ENCODE peak calls at places on chromosome X, in five cellular contexts. One of them, this sample, is unnamed.

GRCh38 chrX:45803383-45803921 is 602.8 kb upstream of the DIPK2B start:
- DNase-seq in H9: no peak
- DNase-seq in endothelial cell of umbilical vein: peak
- DNase-seq in neuronal stem cell: no peak
- DNase-seq in mesenchymal stem cell: peak
- DNase-seq in this sample: no peak

GRCh38 chrX:33741807-33742206 is 390.3 kb downstream of the FAM47A start:
- DNase-seq in H9: peak
- DNase-seq in endothelial cell of umbilical vein: no peak
- DNase-seq in neuronal stem cell: no peak
- DNase-seq in mesenchymal stem cell: no peak
- DNase-seq in this sample: no peak

GRCh38 chrX:154334496-154334895 is 38.9 kb downstream of the TKTL1 start:
- DNase-seq in H9: no peak
- DNase-seq in endothelial cell of umbilical vein: no peak
- DNase-seq in neuronal stem cell: no peak
- DNase-seq in mesenchymal stem cell: no peak
- DNase-seq in this sample: no peak

GRCh38 chrX:23365541-23365940 is 30.9 kb downstream of the PTCHD1 start:
- DNase-seq in H9: no peak
- DNase-seq in endothelial cell of umbilical vein: no peak
- DNase-seq in neuronal stem cell: no peak
- DNase-seq in mesenchymal stem cell: no peak
- DNase-seq in this sample: no peak

GRCh38 chrX:149198980-149199732 is 305.9 kb downstream of the IDS start:
- DNase-seq in H9: no peak
- DNase-seq in endothelial cell of umbilical vein: no peak
- DNase-seq in neuronal stem cell: no peak
- DNase-seq in mesenchymal stem cell: no peak
- DNase-seq in this sample: no peak

GRCh38 chrX:38515291-38515690 is 46.1 kb upstream of the TSPAN7 start:
- DNase-seq in H9: no peak
- DNase-seq in endothelial cell of umbilical vein: no peak
- DNase-seq in neuronal stem cell: no peak
- DNase-seq in mesenchymal stem cell: no peak
- DNase-seq in this sample: no peak

GRCh38 chrX:56796641-56797395 is 67.8 kb downstream of the NBDY start:
- DNase-seq in H9: no peak
- DNase-seq in endothelial cell of umbilical vein: no peak
- DNase-seq in neuronal stem cell: no peak
- DNase-seq in mesenchymal stem cell: no peak
- DNase-seq in this sample: no peak

GRCh38 chrX:27815209-27815608 is 7.4 kb downstream of the MAGEB10 start:
- DNase-seq in H9: no peak
- DNase-seq in endothelial cell of umbilical vein: peak
- DNase-seq in neuronal stem cell: no peak
- DNase-seq in mesenchymal stem cell: no peak
- DNase-seq in this sample: no peak

GRCh38 chrX:109839694-109840358 is 106.8 kb upstream of the ACSL4 start:
- DNase-seq in H9: peak
- DNase-seq in endothelial cell of umbilical vein: no peak
- DNase-seq in neuronal stem cell: no peak
- DNase-seq in mesenchymal stem cell: peak
- DNase-seq in this sample: no peak

DNA sequence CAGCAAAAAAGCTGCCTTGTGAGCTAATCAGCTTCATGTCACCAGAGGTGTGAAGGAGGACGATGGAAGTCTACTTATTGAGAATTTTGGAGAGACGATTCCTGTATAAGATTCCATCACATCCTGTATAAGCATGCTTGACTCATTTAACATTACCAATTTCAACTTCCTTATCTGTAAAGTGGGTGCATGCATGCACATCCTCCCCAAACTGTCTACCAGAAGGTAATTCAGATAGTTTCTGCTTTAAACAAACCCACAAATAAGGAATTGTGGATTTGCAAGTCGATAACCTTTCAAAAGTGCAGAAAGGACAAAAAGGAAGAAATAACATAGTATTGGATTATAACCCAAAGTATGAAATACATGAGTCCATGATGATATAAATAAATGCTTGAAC is 31.1 kb downstream of the AKAP4 start:
- DNase-seq in H9: no peak
- DNase-seq in endothelial cell of umbilical vein: no peak
- DNase-seq in neuronal stem cell: no peak
- DNase-seq in mesenchymal stem cell: no peak
- DNase-seq in this sample: no peak
- H2AFZ ChIP-seq in H9: no peak
- H2AFZ ChIP-seq in endothelial cell of umbilical vein: no peak
- H2AFZ ChIP-seq in neuronal stem cell: no peak
- H2AFZ ChIP-seq in mesenchymal stem cell: no peak
- H2AFZ ChIP-seq in this sample: no peak

GRCh38 chrX:148080593-148080992 is 99.5 kb downstream of the FMR1NB start:
- DNase-seq in H9: no peak
- DNase-seq in endothelial cell of umbilical vein: no peak
- DNase-seq in neuronal stem cell: no peak
- DNase-seq in mesenchymal stem cell: no peak
- DNase-seq in this sample: no peak
- H3K4me2 ChIP-seq in H9: no peak
- H3K4me2 ChIP-seq in endothelial cell of umbilical vein: no peak
- H3K4me2 ChIP-seq in neuronal stem cell: no peak
- H3K4me2 ChIP-seq in mesenchymal stem cell: no peak
- H3K4me2 ChIP-seq in this sample: no peak

GRCh38 chrX:105477351-105477750 is 256.9 kb upstream of the TEX13A start:
- DNase-seq in H9: no peak
- DNase-seq in endothelial cell of umbilical vein: no peak
- DNase-seq in neuronal stem cell: no peak
- DNase-seq in mesenchymal stem cell: no peak
- DNase-seq in this sample: no peak
- H2AFZ ChIP-seq in H9: no peak
- H2AFZ ChIP-seq in endothelial cell of umbilical vein: no peak
- H2AFZ ChIP-seq in neuronal stem cell: no peak
- H2AFZ ChIP-seq in mesenchymal stem cell: no peak
- H2AFZ ChIP-seq in this sample: no peak

DNA sequence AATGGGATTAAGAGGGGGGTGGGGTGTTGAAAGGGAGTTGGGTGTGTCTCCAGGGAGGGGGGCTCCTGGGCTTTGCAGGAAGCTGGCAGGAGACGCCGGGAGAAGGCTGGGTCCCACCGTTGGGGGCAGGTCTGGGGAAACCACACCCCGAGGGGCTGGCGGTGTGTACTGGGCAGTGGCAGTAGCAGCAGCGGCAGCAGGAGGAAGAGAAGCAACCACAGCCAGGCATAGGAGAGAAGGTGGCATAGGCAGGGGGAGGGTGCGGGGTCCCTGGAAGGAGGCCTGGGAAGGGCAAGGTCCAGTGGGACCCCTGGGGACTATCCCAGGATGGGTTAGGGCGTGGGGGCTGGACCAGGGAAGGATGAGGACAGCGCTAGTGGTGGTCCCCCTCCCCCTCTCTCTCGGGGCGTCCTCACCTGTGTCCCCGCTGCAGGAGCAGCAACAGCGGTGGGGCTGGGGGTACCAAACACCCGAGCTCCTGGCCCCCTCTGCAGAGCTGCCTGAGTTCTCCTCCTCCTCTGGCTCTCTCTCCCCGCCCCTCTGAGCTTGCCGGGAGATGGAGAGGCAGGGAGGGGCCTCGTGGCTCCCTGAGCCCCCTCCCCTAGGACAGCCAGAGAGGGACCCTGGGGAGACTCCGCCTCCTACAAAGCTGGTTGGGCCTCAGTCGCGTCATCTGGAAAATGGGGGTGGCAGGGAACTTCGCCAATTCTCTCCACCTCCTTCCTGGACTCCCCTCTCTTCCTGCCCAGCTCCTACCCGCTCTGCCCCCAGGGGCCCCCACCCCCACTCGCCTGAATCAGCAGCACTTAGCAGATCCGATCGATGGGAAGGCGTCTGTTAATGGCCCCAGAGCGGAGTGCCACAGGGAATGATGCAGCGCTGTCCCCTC is at the start of gene KCND1:
- DNase-seq in H9: peak
- DNase-seq in endothelial cell of umbilical vein: peak
- DNase-seq in neuronal stem cell: no peak
- DNase-seq in mesenchymal stem cell: peak
- DNase-seq in this sample: no peak
- H3K4me2 ChIP-seq in H9: peak
- H3K4me2 ChIP-seq in endothelial cell of umbilical vein: peak
- H3K4me2 ChIP-seq in neuronal stem cell: peak
- H3K4me2 ChIP-seq in mesenchymal stem cell: peak
- H3K4me2 ChIP-seq in this sample: no peak

DNA sequence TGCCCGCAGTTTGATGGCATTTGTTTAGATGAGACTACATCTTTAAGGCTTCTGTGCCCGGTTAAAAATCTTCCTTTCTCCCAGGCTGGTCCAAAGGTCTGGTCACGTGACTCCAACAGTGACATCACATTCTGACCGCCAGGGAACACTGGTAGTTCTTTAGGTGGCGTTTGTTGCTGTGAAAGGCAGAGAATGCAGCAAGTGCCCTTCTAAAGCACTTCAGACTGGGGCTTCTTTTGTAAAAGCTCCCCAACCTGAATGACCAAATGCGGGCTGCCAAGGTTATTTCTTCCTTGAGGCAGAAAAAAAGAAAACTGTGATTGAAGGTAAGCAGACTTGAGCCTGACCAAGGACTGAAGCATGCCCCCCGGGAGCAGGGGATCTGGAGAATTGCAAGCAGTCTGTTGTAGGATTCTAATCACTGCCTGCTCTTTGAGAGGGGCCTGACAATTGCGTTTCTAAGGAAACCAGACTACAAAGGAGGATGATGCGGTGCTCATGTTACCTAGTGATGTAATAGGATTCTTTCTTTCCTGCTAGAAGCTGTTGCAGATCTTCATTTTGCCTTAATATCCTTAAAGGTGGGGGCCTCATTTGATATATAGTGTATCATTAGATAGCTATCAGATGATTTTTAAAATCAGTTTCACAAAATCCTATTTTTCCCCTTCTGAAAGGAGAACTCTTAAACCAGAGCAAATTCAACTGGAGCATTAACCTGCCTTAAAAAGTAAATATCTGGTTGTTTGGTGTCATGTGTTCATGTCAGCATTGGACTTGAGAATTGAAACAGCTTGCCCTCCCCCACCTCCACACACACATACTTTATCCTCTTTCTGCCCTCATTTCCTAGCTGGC is 133.1 kb downstream of the AKAP4 start:
- DNase-seq in H9: peak
- DNase-seq in endothelial cell of umbilical vein: peak
- DNase-seq in neuronal stem cell: peak
- DNase-seq in mesenchymal stem cell: peak
- DNase-seq in this sample: no peak
- H2AFZ ChIP-seq in H9: no peak
- H2AFZ ChIP-seq in endothelial cell of umbilical vein: no peak
- H2AFZ ChIP-seq in neuronal stem cell: peak
- H2AFZ ChIP-seq in mesenchymal stem cell: no peak
- H2AFZ ChIP-seq in this sample: no peak